ENCODE peak calls at places on chromosomes 2 and 18, in six cellular contexts. One of them, this sample, is unnamed. For H3K4me1, the result is how much of the 10 kb centered on the place peaks cover.

GRCh38 chr2:112646791-112647720 is 1.3 kb downstream of the SLC20A1 start:
- DNase-seq in heart right ventricle: no peak
- DNase-seq in effector memory CD4-positive, alpha-beta T cell: no peak
- DNase-seq in CD4-positive, alpha-beta memory T cell: no peak
- DNase-seq in aorta: no peak
- DNase-seq in endothelial cell of umbilical vein: peak
- DNase-seq in this sample: no peak

GRCh38 chr2:45836316-45836715 is 184.8 kb downstream of the PRKCE start:
- DNase-seq in heart right ventricle: no peak
- DNase-seq in effector memory CD4-positive, alpha-beta T cell: no peak
- DNase-seq in CD4-positive, alpha-beta memory T cell: no peak
- DNase-seq in aorta: no peak
- DNase-seq in endothelial cell of umbilical vein: no peak
- DNase-seq in this sample: no peak

GRCh38 chr2:109386004-109386695 is 227.6 kb downstream of the SEPTIN10 start:
- DNase-seq in heart right ventricle: no peak
- DNase-seq in effector memory CD4-positive, alpha-beta T cell: no peak
- DNase-seq in CD4-positive, alpha-beta memory T cell: no peak
- DNase-seq in aorta: no peak
- DNase-seq in endothelial cell of umbilical vein: no peak
- DNase-seq in this sample: peak

GRCh38 chr2:97849881-97850540 is 136.6 kb downstream of the ZAP70 start:
- DNase-seq in heart right ventricle: no peak
- DNase-seq in effector memory CD4-positive, alpha-beta T cell: no peak
- DNase-seq in CD4-positive, alpha-beta memory T cell: no peak
- DNase-seq in aorta: no peak
- DNase-seq in endothelial cell of umbilical vein: no peak
- DNase-seq in this sample: no peak

GRCh38 chr2:133975676-133976428 is 278.0 kb upstream of the MGAT5 start:
- DNase-seq in heart right ventricle: no peak
- DNase-seq in effector memory CD4-positive, alpha-beta T cell: no peak
- DNase-seq in CD4-positive, alpha-beta memory T cell: no peak
- DNase-seq in aorta: no peak
- DNase-seq in endothelial cell of umbilical vein: no peak
- DNase-seq in this sample: no peak

GRCh38 chr18:53795610-53796009 is 428.9 kb downstream of the MBD2 start:
- DNase-seq in heart right ventricle: no peak
- DNase-seq in effector memory CD4-positive, alpha-beta T cell: no peak
- DNase-seq in CD4-positive, alpha-beta memory T cell: no peak
- DNase-seq in aorta: no peak
- DNase-seq in endothelial cell of umbilical vein: no peak
- DNase-seq in this sample: no peak

GRCh38 chr2:220353897-220354296 is 726.5 kb downstream of the SLC4A3 start:
- DNase-seq in heart right ventricle: no peak
- DNase-seq in effector memory CD4-positive, alpha-beta T cell: no peak
- DNase-seq in CD4-positive, alpha-beta memory T cell: no peak
- DNase-seq in aorta: no peak
- DNase-seq in endothelial cell of umbilical vein: no peak
- DNase-seq in this sample: no peak

GRCh38 chr2:240964221-240964853 is 34.1 kb upstream of the SNED1 start:
- DNase-seq in heart right ventricle: no peak
- DNase-seq in effector memory CD4-positive, alpha-beta T cell: no peak
- DNase-seq in CD4-positive, alpha-beta memory T cell: no peak
- DNase-seq in aorta: peak
- DNase-seq in endothelial cell of umbilical vein: no peak
- DNase-seq in this sample: no peak

GRCh38 chr2:241412144-241412543 is 56.1 kb downstream of the FARP2 start:
- DNase-seq in heart right ventricle: no peak
- DNase-seq in effector memory CD4-positive, alpha-beta T cell: no peak
- DNase-seq in CD4-positive, alpha-beta memory T cell: no peak
- DNase-seq in aorta: no peak
- DNase-seq in endothelial cell of umbilical vein: peak
- DNase-seq in this sample: no peak

GRCh38 chr18:36814994-36815393 is 13.8 kb downstream of the TPGS2 start:
- DNase-seq in heart right ventricle: peak
- DNase-seq in effector memory CD4-positive, alpha-beta T cell: no peak
- DNase-seq in CD4-positive, alpha-beta memory T cell: no peak
- DNase-seq in aorta: no peak
- DNase-seq in endothelial cell of umbilical vein: no peak
- DNase-seq in this sample: no peak

GRCh38 chr2:240967681-240968621 is 30.5 kb upstream of the SNED1 start:
- DNase-seq in heart right ventricle: no peak
- DNase-seq in effector memory CD4-positive, alpha-beta T cell: no peak
- DNase-seq in CD4-positive, alpha-beta memory T cell: no peak
- DNase-seq in aorta: no peak
- DNase-seq in endothelial cell of umbilical vein: no peak
- DNase-seq in this sample: no peak

GRCh38 chr2:39380525-39381150 is 56.4 kb downstream of the MAP4K3 start:
- DNase-seq in heart right ventricle: no peak
- DNase-seq in effector memory CD4-positive, alpha-beta T cell: no peak
- DNase-seq in CD4-positive, alpha-beta memory T cell: no peak
- DNase-seq in aorta: no peak
- DNase-seq in endothelial cell of umbilical vein: peak
- DNase-seq in this sample: no peak

GRCh38 chr2:162153608-162154224 is 1.7 kb upstream of the GCG start:
- DNase-seq in heart right ventricle: peak
- DNase-seq in effector memory CD4-positive, alpha-beta T cell: no peak
- DNase-seq in CD4-positive, alpha-beta memory T cell: no peak
- DNase-seq in aorta: no peak
- DNase-seq in endothelial cell of umbilical vein: peak
- DNase-seq in this sample: no peak

GRCh38 chr18:36977121-36977520 is 148.2 kb downstream of the KIAA1328 start:
- DNase-seq in heart right ventricle: no peak
- DNase-seq in effector memory CD4-positive, alpha-beta T cell: no peak
- DNase-seq in CD4-positive, alpha-beta memory T cell: no peak
- DNase-seq in aorta: no peak
- DNase-seq in endothelial cell of umbilical vein: no peak
- DNase-seq in this sample: no peak

GRCh38 chr18:49161627-49162026 is 210.9 kb upstream of the SMAD7 start:
- DNase-seq in heart right ventricle: no peak
- DNase-seq in effector memory CD4-positive, alpha-beta T cell: no peak
- DNase-seq in CD4-positive, alpha-beta memory T cell: no peak
- DNase-seq in aorta: no peak
- DNase-seq in endothelial cell of umbilical vein: no peak
- DNase-seq in this sample: no peak

GRCh38 chr18:55251186-55251995 is 292.1 kb upstream of the CCDC68 start:
- DNase-seq in heart right ventricle: no peak
- DNase-seq in effector memory CD4-positive, alpha-beta T cell: no peak
- DNase-seq in CD4-positive, alpha-beta memory T cell: no peak
- DNase-seq in aorta: no peak
- DNase-seq in endothelial cell of umbilical vein: peak
- DNase-seq in this sample: no peak

GRCh38 chr2:241965931-241966412 is 96.4 kb downstream of the RTP5 start:
- DNase-seq in heart right ventricle: peak
- DNase-seq in effector memory CD4-positive, alpha-beta T cell: peak
- DNase-seq in CD4-positive, alpha-beta memory T cell: peak
- DNase-seq in aorta: peak
- DNase-seq in endothelial cell of umbilical vein: peak
- DNase-seq in this sample: peak

GRCh38 chr2:212618636-212619035 is 80.0 kb upstream of the ERBB4 start:
- DNase-seq in heart right ventricle: no peak
- DNase-seq in effector memory CD4-positive, alpha-beta T cell: no peak
- DNase-seq in CD4-positive, alpha-beta memory T cell: no peak
- DNase-seq in aorta: no peak
- DNase-seq in endothelial cell of umbilical vein: no peak
- DNase-seq in this sample: no peak

GRCh38 chr2:143254108-143254507 is 124.9 kb downstream of the ARHGAP15 start:
- DNase-seq in heart right ventricle: no peak
- DNase-seq in effector memory CD4-positive, alpha-beta T cell: no peak
- DNase-seq in CD4-positive, alpha-beta memory T cell: peak
- DNase-seq in aorta: no peak
- DNase-seq in endothelial cell of umbilical vein: no peak
- DNase-seq in this sample: no peak

GRCh38 chr2:51293566-51294200 is 261.8 kb upstream of the NRXN1 start:
- DNase-seq in heart right ventricle: no peak
- DNase-seq in effector memory CD4-positive, alpha-beta T cell: no peak
- DNase-seq in CD4-positive, alpha-beta memory T cell: no peak
- DNase-seq in aorta: no peak
- DNase-seq in endothelial cell of umbilical vein: no peak
- DNase-seq in this sample: no peak

GRCh38 chr2:101697124-101697793 is at the start of gene MAP4K4:
- DNase-seq in heart right ventricle: peak
- DNase-seq in effector memory CD4-positive, alpha-beta T cell: peak
- DNase-seq in CD4-positive, alpha-beta memory T cell: peak
- DNase-seq in aorta: peak
- DNase-seq in endothelial cell of umbilical vein: peak
- DNase-seq in this sample: peak

GRCh38 chr18:34880882-34881852 is 160.0 kb upstream of the MAPRE2 start:
- DNase-seq in heart right ventricle: no peak
- DNase-seq in effector memory CD4-positive, alpha-beta T cell: no peak
- DNase-seq in CD4-positive, alpha-beta memory T cell: no peak
- DNase-seq in aorta: no peak
- DNase-seq in endothelial cell of umbilical vein: peak
- DNase-seq in this sample: no peak

GRCh38 chr2:236892721-236893120 is 193.0 kb upstream of the COPS8 start:
- DNase-seq in heart right ventricle: no peak
- DNase-seq in effector memory CD4-positive, alpha-beta T cell: no peak
- DNase-seq in CD4-positive, alpha-beta memory T cell: no peak
- DNase-seq in aorta: no peak
- DNase-seq in endothelial cell of umbilical vein: no peak
- DNase-seq in this sample: no peak

GRCh38 chr2:36356990-36357505 is 1.5 kb downstream of the CRIM1 start:
- DNase-seq in heart right ventricle: peak
- DNase-seq in effector memory CD4-positive, alpha-beta T cell: no peak
- DNase-seq in CD4-positive, alpha-beta memory T cell: no peak
- DNase-seq in aorta: peak
- DNase-seq in endothelial cell of umbilical vein: peak
- DNase-seq in this sample: no peak

GRCh38 chr2:1170711-1171110 is 220.1 kb downstream of the SNTG2 start:
- DNase-seq in heart right ventricle: no peak
- DNase-seq in effector memory CD4-positive, alpha-beta T cell: no peak
- DNase-seq in CD4-positive, alpha-beta memory T cell: no peak
- DNase-seq in aorta: no peak
- DNase-seq in endothelial cell of umbilical vein: no peak
- DNase-seq in this sample: no peak
- H3K4me3 ChIP-seq in heart right ventricle: no peak
- H3K4me3 ChIP-seq in effector memory CD4-positive, alpha-beta T cell: no peak
- H3K4me3 ChIP-seq in CD4-positive, alpha-beta memory T cell: no peak
- H3K4me3 ChIP-seq in aorta: no peak
- H3K4me3 ChIP-seq in endothelial cell of umbilical vein: no peak
- H3K4me3 ChIP-seq in this sample: no peak

GRCh38 chr18:9825571-9826073 is 60.2 kb upstream of the TXNDC2 start:
- DNase-seq in heart right ventricle: no peak
- DNase-seq in effector memory CD4-positive, alpha-beta T cell: no peak
- DNase-seq in CD4-positive, alpha-beta memory T cell: no peak
- DNase-seq in aorta: no peak
- DNase-seq in endothelial cell of umbilical vein: peak
- DNase-seq in this sample: no peak

GRCh38 chr18:9827211-9827855 is 58.4 kb upstream of the TXNDC2 start:
- DNase-seq in heart right ventricle: no peak
- DNase-seq in effector memory CD4-positive, alpha-beta T cell: no peak
- DNase-seq in CD4-positive, alpha-beta memory T cell: no peak
- DNase-seq in aorta: no peak
- DNase-seq in endothelial cell of umbilical vein: peak
- DNase-seq in this sample: no peak

GRCh38 chr18:9828794-9829712 is 56.7 kb upstream of the TXNDC2 start:
- DNase-seq in heart right ventricle: no peak
- DNase-seq in effector memory CD4-positive, alpha-beta T cell: no peak
- DNase-seq in CD4-positive, alpha-beta memory T cell: no peak
- DNase-seq in aorta: no peak
- DNase-seq in endothelial cell of umbilical vein: no peak
- DNase-seq in this sample: no peak

GRCh38 chr18:9826666-9827065 is 59.1 kb upstream of the TXNDC2 start:
- DNase-seq in heart right ventricle: no peak
- DNase-seq in effector memory CD4-positive, alpha-beta T cell: no peak
- DNase-seq in CD4-positive, alpha-beta memory T cell: no peak
- DNase-seq in aorta: no peak
- DNase-seq in endothelial cell of umbilical vein: no peak
- DNase-seq in this sample: no peak

GRCh38 chr18:9827856-9828793 is 57.6 kb upstream of the TXNDC2 start:
- DNase-seq in heart right ventricle: no peak
- DNase-seq in effector memory CD4-positive, alpha-beta T cell: no peak
- DNase-seq in CD4-positive, alpha-beta memory T cell: no peak
- DNase-seq in aorta: peak
- DNase-seq in endothelial cell of umbilical vein: peak
- DNase-seq in this sample: no peak
- H3K4me1 ChIP-seq in heart right ventricle: under half
- H3K4me1 ChIP-seq in effector memory CD4-positive, alpha-beta T cell: under half
- H3K4me1 ChIP-seq in CD4-positive, alpha-beta memory T cell: under half
- H3K4me1 ChIP-seq in aorta: under half
- H3K4me1 ChIP-seq in endothelial cell of umbilical vein: under half
- H3K4me1 ChIP-seq in this sample: half or more

DNA sequence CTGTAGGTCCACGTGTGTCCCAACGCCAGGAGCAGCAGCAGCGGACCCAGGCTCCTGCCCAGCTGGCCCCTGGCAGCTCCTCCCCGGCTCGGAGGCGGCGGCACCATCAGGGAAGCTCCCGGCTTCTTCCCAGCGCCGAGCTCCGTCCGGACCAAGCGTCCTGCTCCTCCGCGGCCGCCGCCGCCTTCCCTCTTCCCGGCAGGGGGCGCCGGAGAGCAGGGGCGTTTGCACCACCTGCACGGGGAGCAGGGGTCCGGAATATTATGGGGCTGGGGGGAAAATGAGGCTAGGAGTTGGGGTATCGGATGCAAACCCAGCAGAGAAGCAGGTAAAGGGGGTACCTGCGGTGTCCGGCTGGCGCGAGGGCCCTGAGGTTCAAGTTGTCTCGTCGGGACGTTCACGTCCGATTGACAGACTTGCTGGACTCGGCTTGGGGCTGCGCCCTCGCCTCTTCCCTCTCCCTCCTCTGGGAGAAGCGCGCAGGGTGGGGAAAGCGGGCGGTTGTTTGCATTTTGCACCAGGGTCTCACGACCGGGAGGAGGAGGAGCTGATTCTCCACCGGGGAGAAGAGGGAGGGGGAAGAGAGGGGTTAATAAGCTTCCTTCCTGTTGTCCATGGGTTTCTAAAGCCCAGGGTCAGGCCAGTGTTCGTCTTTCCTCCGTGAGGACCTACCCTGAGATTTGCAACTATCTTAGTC is at the start of gene CCBE1:
- DNase-seq in heart right ventricle: peak
- DNase-seq in effector memory CD4-positive, alpha-beta T cell: no peak
- DNase-seq in CD4-positive, alpha-beta memory T cell: no peak
- DNase-seq in aorta: no peak
- DNase-seq in endothelial cell of umbilical vein: peak
- DNase-seq in this sample: peak
- H3K4me3 ChIP-seq in heart right ventricle: peak
- H3K4me3 ChIP-seq in effector memory CD4-positive, alpha-beta T cell: no peak
- H3K4me3 ChIP-seq in CD4-positive, alpha-beta memory T cell: no peak
- H3K4me3 ChIP-seq in aorta: no peak
- H3K4me3 ChIP-seq in endothelial cell of umbilical vein: peak
- H3K4me3 ChIP-seq in this sample: peak

GRCh38 chr2:168157926-168158325 is 89.5 kb downstream of the STK39 start:
- DNase-seq in heart right ventricle: no peak
- DNase-seq in effector memory CD4-positive, alpha-beta T cell: no peak
- DNase-seq in CD4-positive, alpha-beta memory T cell: no peak
- DNase-seq in aorta: no peak
- DNase-seq in endothelial cell of umbilical vein: no peak
- DNase-seq in this sample: no peak

GRCh38 chr2:168155036-168155435 is 92.4 kb downstream of the STK39 start:
- DNase-seq in heart right ventricle: no peak
- DNase-seq in effector memory CD4-positive, alpha-beta T cell: no peak
- DNase-seq in CD4-positive, alpha-beta memory T cell: no peak
- DNase-seq in aorta: no peak
- DNase-seq in endothelial cell of umbilical vein: no peak
- DNase-seq in this sample: no peak

GRCh38 chr2:168157070-168157469 is 90.3 kb downstream of the STK39 start:
- DNase-seq in heart right ventricle: no peak
- DNase-seq in effector memory CD4-positive, alpha-beta T cell: no peak
- DNase-seq in CD4-positive, alpha-beta memory T cell: no peak
- DNase-seq in aorta: no peak
- DNase-seq in endothelial cell of umbilical vein: no peak
- DNase-seq in this sample: no peak

GRCh38 chr2:168155680-168156079 is 91.7 kb downstream of the STK39 start:
- DNase-seq in heart right ventricle: no peak
- DNase-seq in effector memory CD4-positive, alpha-beta T cell: no peak
- DNase-seq in CD4-positive, alpha-beta memory T cell: no peak
- DNase-seq in aorta: no peak
- DNase-seq in endothelial cell of umbilical vein: no peak
- DNase-seq in this sample: no peak

GRCh38 chr2:168156661-168157060 is 90.7 kb downstream of the STK39 start:
- DNase-seq in heart right ventricle: peak
- DNase-seq in effector memory CD4-positive, alpha-beta T cell: no peak
- DNase-seq in CD4-positive, alpha-beta memory T cell: no peak
- DNase-seq in aorta: no peak
- DNase-seq in endothelial cell of umbilical vein: no peak
- DNase-seq in this sample: no peak
- H3K4me1 ChIP-seq in heart right ventricle: half or more
- H3K4me1 ChIP-seq in effector memory CD4-positive, alpha-beta T cell: under half
- H3K4me1 ChIP-seq in CD4-positive, alpha-beta memory T cell: under half
- H3K4me1 ChIP-seq in aorta: under half
- H3K4me1 ChIP-seq in endothelial cell of umbilical vein: under half
- H3K4me1 ChIP-seq in this sample: under half

This sample was measured in tibial artery.